ENCODE peak calls at places on chromosome 13, in seven cellular contexts. E, B, O, P, T, U and G are unnamed samples.

GRCh38 chr13:101785858-101786257 is 333.4 kb downstream of the ITGBL1 start:
- DNase-seq in E (no peak), B (peak), O (no peak), P (peak), T (no peak), U (no peak), G (peak)

GRCh38 chr13:66748712-66749111 is 481.4 kb downstream of the PCDH9 start:
- DNase-seq in E (no peak), B (no peak), O (no peak), P (no peak), T (no peak), U (no peak), G (no peak)

GRCh38 chr13:41606646-41607045 is 149.3 kb downstream of the RGCC start:
- DNase-seq in E (no peak), B (no peak), O (no peak), P (no peak), T (no peak), U (no peak), G (no peak)

GRCh38 chr13:51761638-51762350 is 42.2 kb downstream of the DHRS12 start:
- DNase-seq in E (no peak), B (no peak), O (no peak), P (no peak), T (no peak), U (no peak), G (peak)

GRCh38 chr13:48486836-48487235 is 46.0 kb downstream of the RCBTB2 start:
- DNase-seq in E (no peak), B (no peak), O (no peak), P (no peak), T (no peak), U (no peak), G (no peak)

GRCh38 chr13:98619556-98619955 is 42.6 kb upstream of the STK24 start:
- DNase-seq in E (no peak), B (no peak), O (no peak), P (no peak), T (no peak), U (no peak), G (no peak)

GRCh38 chr13:32309812-32310706 is 5.1 kb downstream of the ZAR1L start:
- DNase-seq in E (no peak), B (peak), O (no peak), P (peak), T (peak), U (peak), G (peak)

GRCh38 chr13:64428196-64428595 is 2801.9 kb downstream of the PCDH9 start:
- DNase-seq in E (no peak), B (no peak), O (no peak), P (no peak), T (no peak), U (no peak), G (peak)

GRCh38 chr13:51644649-51645048 is 60.4 kb downstream of the WDFY2 start:
- DNase-seq in E (no peak), B (no peak), O (no peak), P (no peak), T (no peak), U (no peak), G (peak)

GRCh38 chr13:50366488-50367174 is 351.4 kb downstream of the KCNRG start:
- DNase-seq in E (no peak), B (no peak), O (no peak), P (no peak), T (no peak), U (no peak), G (no peak)

GRCh38 chr13:27354379-27354778 is 70.0 kb upstream of the GTF3A start:
- DNase-seq in E (no peak), B (no peak), O (no peak), P (no peak), T (no peak), U (peak), G (peak)

GRCh38 chr13:37934339-37935191 is 65.0 kb upstream of the TRPC4 start:
- DNase-seq in E (no peak), B (no peak), O (no peak), P (no peak), T (no peak), U (no peak), G (no peak)

GRCh38 chr13:27794921-27795717 is 2.8 kb downstream of the GSX1 start:
- DNase-seq in E (no peak), B (no peak), O (no peak), P (no peak), T (no peak), U (no peak), G (no peak)

GRCh38 chr13:112454648-112455334 is 78.6 kb downstream of the SPACA7 start:
- DNase-seq in E (no peak), B (no peak), O (no peak), P (no peak), T (no peak), U (no peak), G (no peak)

GRCh38 chr13:30918662-30919405 is 12.8 kb downstream of the MEDAG start:
- DNase-seq in E (no peak), B (no peak), O (no peak), P (no peak), T (no peak), U (no peak), G (no peak)

GRCh38 chr13:113638173-113638746 is 19.7 kb downstream of the ATP4B start:
- DNase-seq in E (no peak), B (no peak), O (no peak), P (no peak), T (peak), U (no peak), G (no peak)

GRCh38 chr13:31005066-31005465 is 72.6 kb downstream of the TEX26 start:
- DNase-seq in E (no peak), B (no peak), O (no peak), P (no peak), T (no peak), U (no peak), G (no peak)

GRCh38 chr13:26474286-26474685 is 83.2 kb upstream of the WASF3 start:
- DNase-seq in E (no peak), B (no peak), O (no peak), P (no peak), T (no peak), U (no peak), G (no peak)

GRCh38 chr13:39876258-39876657 is 220.8 kb downstream of the COG6 start:
- DNase-seq in E (no peak), B (no peak), O (no peak), P (no peak), T (no peak), U (no peak), G (peak)